ENCODE peak calls at places on chromosomes 6 and 20, in four cellular contexts. O is K562, E is SK-N-SH, N is HCT116. K is an unnamed sample.

GRCh38 chr6:35146453-35146852 is 5.3 kb upstream of the TCP11 start:
- DNase-seq in O (peak), E (peak), N (peak), K (peak)

GRCh38 chr6:10838794-10839333 is 525 bp upstream of the MAK start:
- DNase-seq in O (no peak), E (no peak), N (no peak), K (no peak)

GRCh38 chr6:39558079-39558478 is 167.1 kb downstream of the KIF6 start:
- DNase-seq in O (no peak), E (peak), N (no peak), K (no peak)

GRCh38 chr20:44174996-44175766 is 11.8 kb downstream of the JPH2 start:
- DNase-seq in O (no peak), E (no peak), N (no peak), K (no peak)

GRCh38 chr6:3748208-3748701 is 3.3 kb downstream of the PXDC1 start:
- DNase-seq in O (peak), E (peak), N (peak), K (peak)

GRCh38 chr20:57394087-57395082 is 3.2 kb downstream of the RBM38 start:
- DNase-seq in O (no peak), E (no peak), N (no peak), K (no peak)

GRCh38 chr6:26125015-26125690 is 37.9 kb downstream of the HFE start:
- DNase-seq in O (no peak), E (no peak), N (no peak), K (no peak)

GRCh38 chr20:48445827-48446226 is 382.0 kb downstream of the PREX1 start:
- DNase-seq in O (no peak), E (no peak), N (no peak), K (no peak)

GRCh38 chr6:81696505-81696904 is 56.0 kb downstream of the TENT5A start:
- DNase-seq in O (no peak), E (no peak), N (no peak), K (peak)

GRCh38 chr20:62924567-62925419 is 1.5 kb downstream of the DIDO1 start:
- DNase-seq in O (no peak), E (peak), N (no peak), K (peak)

DNA sequence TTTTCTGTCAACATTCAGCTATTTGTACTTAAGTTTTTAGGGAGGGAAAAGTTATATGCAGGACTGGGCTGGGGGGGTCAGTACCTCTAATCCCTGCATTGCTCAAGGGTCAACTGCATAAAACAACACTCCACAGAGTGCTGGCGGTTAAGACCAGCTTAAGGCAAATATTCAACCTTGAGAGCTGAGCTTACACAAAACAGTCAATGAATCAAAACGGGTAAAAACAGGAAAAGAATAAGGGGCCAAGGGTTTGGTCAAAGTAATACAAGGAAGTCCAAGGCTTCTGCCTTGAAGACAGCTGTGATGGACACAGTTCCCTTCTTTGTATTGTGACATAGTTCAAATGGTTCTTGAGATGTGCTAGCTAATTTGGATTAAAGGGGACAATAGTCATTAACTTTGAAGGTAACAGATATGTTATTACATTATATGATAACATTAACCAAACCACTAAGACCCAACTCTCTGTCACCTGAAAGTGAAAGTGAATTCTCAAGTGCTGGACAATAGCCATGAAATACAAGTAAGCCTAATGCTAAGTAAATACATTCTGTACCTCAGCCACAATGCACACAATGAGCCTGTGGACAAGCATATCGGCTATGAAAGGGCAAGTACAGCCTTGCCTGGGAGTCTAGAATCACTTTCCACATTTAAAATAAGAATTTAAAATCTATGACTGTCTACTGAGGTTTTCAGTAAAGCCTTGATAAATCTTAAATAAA is 106.8 kb downstream of the PDE10A start:
- DNase-seq in O (no peak), E (no peak), N (no peak), K (peak)
- TF ChIP-seq ELF1 in O (no peak), E (no peak), N (no peak), K (no peak)

DNA sequence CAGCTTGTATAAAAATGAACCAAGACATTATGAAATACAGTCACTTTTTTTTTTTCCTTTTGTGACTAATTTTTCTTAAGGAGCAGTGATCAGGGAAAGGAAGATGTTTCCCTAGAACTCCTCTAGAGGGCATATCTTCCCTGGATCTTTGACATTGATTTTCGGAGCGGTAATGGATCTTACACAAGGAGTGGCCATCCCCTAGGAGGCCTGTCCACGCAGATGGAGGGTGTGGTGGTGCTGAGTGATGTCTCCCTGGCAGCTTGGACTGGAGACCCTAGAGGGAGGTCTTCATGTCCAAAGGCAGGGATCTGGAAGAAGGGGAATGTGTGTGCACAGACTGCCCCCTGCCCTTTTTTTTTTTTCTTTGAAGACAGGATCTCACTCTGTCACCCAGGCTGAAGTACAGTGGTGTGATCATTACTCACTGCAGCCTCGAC is 7.0 kb upstream of the KIFC1 start:
- DNase-seq in O (peak), E (no peak), N (peak), K (no peak)
- TF ChIP-seq ELF1 in O (no peak), E (no peak), N (no peak), K (no peak)

DNA sequence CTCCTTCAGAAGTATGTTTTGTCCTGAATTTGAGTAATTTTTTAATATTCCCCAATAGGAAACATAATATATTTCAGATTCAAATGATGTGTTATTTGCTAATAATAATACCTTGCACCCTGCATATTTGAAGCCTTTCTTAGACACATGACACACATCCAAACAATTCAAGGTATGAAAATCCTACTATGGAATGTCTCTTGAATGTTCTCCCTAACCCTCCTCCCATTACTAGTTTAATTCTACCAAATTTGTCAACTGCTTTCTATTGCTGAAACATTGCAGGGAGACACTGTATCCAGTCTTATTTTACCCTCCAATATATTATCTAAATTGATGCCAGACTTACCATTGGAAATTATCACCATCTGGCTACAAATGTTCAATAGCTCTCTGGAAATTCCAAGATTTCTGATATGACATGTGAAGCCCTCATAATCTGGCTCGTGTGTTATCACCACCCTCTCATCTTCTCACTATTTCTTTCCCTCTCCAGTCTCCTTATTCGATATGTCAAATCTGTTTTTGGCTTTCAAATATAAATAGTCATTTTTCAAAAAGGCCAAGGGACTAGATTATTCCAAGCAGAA is 1027.3 kb upstream of the CITED2 start:
- DNase-seq in O (no peak), E (no peak), N (no peak), K (no peak)
- TF ChIP-seq ELF1 in O (no peak), E (no peak), N (no peak), K (no peak)

GRCh38 chr6:170038251-170038650 is 252.6 kb downstream of the DLL1 start:
- DNase-seq in O (no peak), E (no peak), N (no peak), K (no peak)
- TF ChIP-seq ELF1 in O (no peak), E (no peak), N (no peak), K (no peak)

K was measured in HepG2.